ENCODE peak calls at places on chromosomes 1 and 21, in four cellular contexts. I is fibroblast of mammary gland, J is tibial artery, T is RWPE1. Y is an unnamed sample.
A peak's percentile ranks its signal among the peaks of the same experiment; 100 is the strongest.

GRCh38 chr1:187226396-187226795 is 397.6 kb downstream of the PLA2G4A start:
- DNase-seq in I (peak; percentile 45), J (no peak), T (no peak), Y (no peak)

GRCh38 chr1:117120774-117121588 is 568 bp downstream of the TRIM45 start:
- DNase-seq in I (peak; percentile 51), J (no peak), T (peak; percentile 30), Y (peak; percentile 41)

GRCh38 chr1:40818264-40818961 is 34.8 kb downstream of the KCNQ4 start:
- DNase-seq in I (peak; percentile 7), J (no peak), T (peak; percentile 72), Y (peak; percentile 93)

GRCh38 chr1:222788328-222789156 is 26.3 kb upstream of the DISP1 start:
- DNase-seq in I (peak; percentile 38), J (no peak), T (no peak), Y (no peak)

GRCh38 chr1:231938651-231939050 is 312.1 kb downstream of the DISC1 start:
- DNase-seq in I (peak; percentile 28), J (no peak), T (no peak), Y (no peak)

GRCh38 chr21:38505654-38506523 is 7.6 kb upstream of the ERG start:
- DNase-seq in I (peak; percentile 73), J (no peak), T (peak; percentile 55), Y (peak; percentile 40)

GRCh38 chr1:19220080-19220846 is 10.2 kb upstream of the UBR4 start:
- DNase-seq in I (peak; percentile 6), J (no peak), T (no peak), Y (no peak)

GRCh38 chr1:22188914-22189313 is 46.0 kb upstream of the WNT4 start:
- DNase-seq in I (no peak), J (no peak), T (no peak), Y (no peak)

GRCh38 chr1:52748119-52748518 is 21.9 kb downstream of the ZYG11B start:
- DNase-seq in I (no peak), J (no peak), T (no peak), Y (no peak)

GRCh38 chr1:235098991-235099390 is 29.6 kb downstream of the TOMM20 start:
- DNase-seq in I (no peak), J (no peak), T (no peak), Y (no peak)

GRCh38 chr1:91844862-91845528 is 41.0 kb downstream of the TGFBR3 start:
- DNase-seq in I (peak; percentile 98), J (peak; percentile 82), T (peak; percentile 88), Y (no peak)

GRCh38 chr1:28178690-28179485 is 2.4 kb upstream of the PTAFR start:
- DNase-seq in I (no peak), J (no peak), T (no peak), Y (no peak)

GRCh38 chr1:37776946-37777516 is 12.1 kb upstream of the EPHA10 start:
- DNase-seq in I (no peak), J (no peak), T (no peak), Y (peak; percentile 56)

GRCh38 chr21:15706686-15707085 is 23.1 kb upstream of the USP25 start:
- DNase-seq in I (peak; percentile 99), J (no peak), T (peak; percentile 88), Y (no peak)

GRCh38 chr1:165863346-165863745 is 35.9 kb downstream of the UCK2 start:
- DNase-seq in I (no peak), J (no peak), T (no peak), Y (no peak)

GRCh38 chr1:91124989-91125417 is 103.2 kb upstream of the ZNF644 start:
- DNase-seq in I (no peak), J (peak; percentile 32), T (no peak), Y (peak; percentile 60)

GRCh38 chr1:243926803-243927245 is 76.8 kb upstream of the AKT3 start:
- DNase-seq in I (peak; percentile 89), J (no peak), T (peak; percentile 79), Y (no peak)

GRCh38 chr1:178055093-178055492 is 38.8 kb upstream of the RASAL2 start:
- DNase-seq in I (peak; percentile 48), J (peak; percentile 47), T (peak; percentile 45), Y (peak; percentile 2)

GRCh38 chr1:165845992-165846748 is 18.8 kb downstream of the UCK2 start:
- DNase-seq in I (no peak), J (no peak), T (no peak), Y (no peak)

GRCh38 chr1:96782861-96783260 is 61.3 kb downstream of the PTBP2 start:
- DNase-seq in I (peak; percentile 6), J (no peak), T (no peak), Y (no peak)

GRCh38 chr1:56798053-56798471 is 21.1 kb downstream of the FYB2 start:
- DNase-seq in I (peak; percentile 22), J (no peak), T (peak; percentile 16), Y (no peak)

GRCh38 chr1:182174202-182174855 is 112.8 kb upstream of the ZNF648 start:
- DNase-seq in I (peak; percentile 17), J (no peak), T (no peak), Y (no peak)

GRCh38 chr1:93244298-93245069 is 64.0 kb downstream of the CCDC18 start:
- DNase-seq in I (no peak), J (no peak), T (no peak), Y (no peak)

GRCh38 chr21:16418211-16418610 is 688.4 kb downstream of the USP25 start:
- DNase-seq in I (peak; percentile 74), J (no peak), T (no peak), Y (no peak)

GRCh38 chr1:234969630-234970370 is 158.8 kb downstream of the TOMM20 start:
- DNase-seq in I (peak; percentile 61), J (no peak), T (no peak), Y (no peak)

GRCh38 chr1:91546876-91547275 is 46.2 kb downstream of the CDC7 start:
- DNase-seq in I (no peak), J (no peak), T (no peak), Y (no peak)

GRCh38 chr1:172948457-172948856 is 102.3 kb downstream of the TNFSF18 start:
- DNase-seq in I (peak; percentile 97), J (no peak), T (peak; percentile 32), Y (peak; percentile 63)

GRCh38 chr1:240457203-240457602 is 154.8 kb downstream of the GREM2 start:
- DNase-seq in I (no peak), J (no peak), T (no peak), Y (no peak)

GRCh38 chr1:243946946-243947345 is 96.9 kb upstream of the AKT3 start:
- DNase-seq in I (peak; percentile 41), J (no peak), T (no peak), Y (peak; percentile 61)

GRCh38 chr1:6222644-6223043 is 13.1 kb downstream of the ICMT start:
- DNase-seq in I (peak; percentile 49), J (peak; percentile 61), T (no peak), Y (no peak)

GRCh38 chr1:226688056-226688748 is 50.9 kb downstream of the ITPKB start:
- DNase-seq in I (no peak), J (no peak), T (no peak), Y (peak; percentile 69)

GRCh38 chr1:226688852-226689251 is 50.2 kb downstream of the ITPKB start:
- DNase-seq in I (no peak), J (no peak), T (no peak), Y (no peak)

GRCh38 chr1:226685196-226685820 is 53.8 kb downstream of the ITPKB start:
- DNase-seq in I (no peak), J (no peak), T (no peak), Y (no peak)

GRCh38 chr1:226686440-226687436 is 52.3 kb downstream of the ITPKB start:
- DNase-seq in I (no peak), J (no peak), T (no peak), Y (peak; percentile 64)

GRCh38 chr1:226687476-226687875 is 51.6 kb downstream of the ITPKB start:
- DNase-seq in I (no peak), J (no peak), T (no peak), Y (peak; percentile 79)
- TF ChIP-seq CTCF in I (no peak), J (no peak), T (no peak), Y (peak; percentile 61)

GRCh38 chr1:59707216-59707615 is 107.5 kb upstream of the HOOK1 start:
- DNase-seq in I (peak; percentile 99), J (peak; percentile 80), T (peak; percentile 81), Y (no peak)
- TF ChIP-seq CTCF in I (no peak), J (no peak), T (no peak), Y (no peak)

GRCh38 chr1:2894381-2895041 is 93.0 kb upstream of the TTC34 start:
- DNase-seq in I (no peak), J (no peak), T (no peak), Y (peak; percentile 16)
- TF ChIP-seq CTCF in I (no peak), J (no peak), T (no peak), Y (no peak)

DNA sequence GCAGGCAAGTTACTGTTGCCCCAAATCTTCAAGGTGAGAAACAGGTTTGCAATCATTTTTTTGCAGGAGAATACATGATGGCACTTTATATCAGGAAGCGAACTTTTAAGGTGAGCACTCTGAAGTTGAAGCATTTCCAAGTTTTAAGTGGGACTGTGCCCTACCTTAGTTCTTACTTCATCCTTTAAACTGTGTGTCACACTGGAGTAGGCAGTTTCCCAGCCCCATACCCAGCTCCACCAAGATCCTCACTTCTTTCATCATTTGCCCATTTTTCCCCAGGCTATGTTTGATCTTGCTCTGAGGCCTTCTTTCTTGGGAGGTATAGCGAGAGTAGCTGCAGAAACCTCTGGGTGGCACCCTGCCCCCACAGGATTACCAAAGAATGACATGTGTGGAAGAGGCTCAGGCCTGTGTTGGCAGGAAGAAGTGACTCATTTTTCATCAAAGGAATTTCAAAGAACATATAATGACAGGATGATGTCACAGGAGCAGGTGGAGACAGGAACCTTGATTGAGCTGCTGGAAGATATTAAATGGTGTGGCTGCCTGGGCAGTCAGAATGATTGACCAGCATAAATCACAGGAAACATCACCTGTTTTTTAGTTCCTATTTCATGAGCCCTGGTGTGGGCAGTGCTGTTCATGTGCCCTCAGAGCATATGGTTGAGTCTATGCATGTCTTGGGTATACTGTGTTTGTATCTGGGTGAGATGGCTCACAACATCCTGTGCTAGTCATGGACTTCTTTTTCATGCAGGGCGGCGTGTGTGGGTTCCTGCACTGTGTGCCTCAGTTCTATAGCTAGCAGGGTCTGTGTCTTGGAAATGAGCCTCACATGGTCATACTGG is 20.8 kb upstream of the MACF1 start:
- DNase-seq in I (peak; percentile 75), J (peak; percentile 35), T (peak; percentile 86), Y (peak; percentile 93)
- TF ChIP-seq CTCF in I (peak; percentile 32), J (peak; percentile 50), T (peak; percentile 60), Y (peak; percentile 61)

Y was measured in activated CD8-positive, alpha-beta T cell treated with anti-CD3 and anti-CD28 coated beads for 36 hours.